ENCODE peak calls at places on chromosomes 5 and 9, in five cellular contexts. Z, Q, H, U and J are unnamed samples.

GRCh38 chr5:98424681-98425454 is 348.6 kb upstream of the RGMB start:
- DNase-seq in U (no peak), Z (no peak), H (no peak), Q (no peak), J (no peak)

GRCh38 chr5:62328772-62329491 is 22.9 kb downstream of the KIF2A start:
- DNase-seq in Q (peak; percentile 60), H (no peak), U (no peak), Z (no peak), J (no peak)

GRCh38 chr5:6261668-6262067 is 116.7 kb downstream of the MED10 start:
- DNase-seq in Q (no peak), U (no peak), H (peak; percentile 56), Z (no peak), J (no peak)

GRCh38 chr5:74145904-74146303 is 494.6 kb downstream of the ENC1 start:
- DNase-seq in H (no peak), U (no peak), Z (no peak), Q (no peak), J (no peak)

GRCh38 chr9:90825586-90825985 is 24.0 kb downstream of the SYK start:
- DNase-seq in U (no peak), Z (no peak), H (no peak), Q (no peak), J (no peak)

GRCh38 chr9:96719538-96720315 is 58.2 kb downstream of the ZNF510 start:
- DNase-seq in H (peak; percentile 46), Q (no peak), U (no peak), Z (no peak), J (no peak)

GRCh38 chr9:132946624-132947295 is 2.3 kb upstream of the TSC1 start:
- DNase-seq in Z (no peak), Q (no peak), U (no peak), H (peak; percentile 37), J (no peak)

GRCh38 chr5:32100903-32101302 is 73.2 kb downstream of the GOLPH3 start:
- DNase-seq in Z (no peak), Q (no peak), H (no peak), U (no peak), J (no peak)

GRCh38 chr5:137143244-137143605 is 355.9 kb downstream of the SPOCK1 start:
- DNase-seq in Q (no peak), U (no peak), Z (no peak), H (no peak), J (no peak)

GRCh38 chr5:154118832-154119442 is 71.6 kb upstream of the GALNT10 start:
- DNase-seq in H (peak; percentile 79), U (no peak), Q (no peak), Z (no peak), J (no peak)

GRCh38 chr5:139394654-139395566 is at the start of gene PROB1:
- DNase-seq in H (no peak), Q (no peak), U (no peak), Z (no peak), J (no peak)

GRCh38 chr5:176846335-176847140 is 36.2 kb downstream of the UNC5A start:
- DNase-seq in U (no peak), Z (no peak), Q (no peak), H (no peak), J (no peak)

GRCh38 chr5:5407924-5408323 is 14.6 kb upstream of the ICE1 start:
- DNase-seq in Q (no peak), H (no peak), U (no peak), Z (no peak), J (no peak)

GRCh38 chr5:161751265-161751664 is 65.7 kb downstream of the GABRA6 start:
- DNase-seq in H (no peak), Z (no peak), Q (no peak), U (no peak), J (no peak)

GRCh38 chr9:127447416-127448111 is 3.6 kb downstream of the RPL12 start:
- DNase-seq in Q (no peak), U (no peak), H (no peak), Z (no peak), J (peak; percentile 32)

GRCh38 chr9:87122947-87123685 is 175.8 kb upstream of the GAS1 start:
- DNase-seq in U (no peak), Z (no peak), Q (no peak), H (peak; percentile 82), J (no peak)

GRCh38 chr5:28542968-28543367 is 1504.6 kb upstream of the CDH9 start:
- DNase-seq in H (peak; percentile 86), Q (no peak), Z (no peak), U (no peak), J (no peak)

GRCh38 chr9:69097053-69097452 is 61.5 kb downstream of the FXN start:
- DNase-seq in H (peak; percentile 97), Z (no peak), U (no peak), Q (no peak), J (no peak)

GRCh38 chr9:26034776-26035175 is 356.5 kb upstream of the TUSC1 start:
- DNase-seq in H (no peak), Q (no peak), Z (no peak), U (no peak), J (no peak)

GRCh38 chr9:87556821-87557220 is 59.2 kb downstream of the DAPK1 start:
- DNase-seq in U (no peak), Z (no peak), H (no peak), Q (no peak), J (no peak)

GRCh38 chr9:110911659-110912473 is 126.4 kb downstream of the LPAR1 start:
- DNase-seq in U (no peak), H (peak; percentile 88), Z (no peak), Q (no peak), J (no peak)

GRCh38 chr9:110950041-110950645 is 88.1 kb downstream of the LPAR1 start:
- DNase-seq in Q (no peak), U (no peak), H (no peak), Z (no peak), J (no peak)

GRCh38 chr5:65776707-65777141 is 54.7 kb downstream of the NLN start:
- DNase-seq in Z (no peak), U (no peak), H (no peak), Q (no peak), J (no peak)

GRCh38 chr9:136695955-136696354 is 8.7 kb upstream of the AGPAT2 start:
- DNase-seq in Z (no peak), H (no peak), U (no peak), Q (no peak), J (no peak)

GRCh38 chr9:2018162-2018643 is 3.1 kb downstream of the SMARCA2 start:
- DNase-seq in Z (no peak), Q (no peak), H (peak; percentile 9), U (no peak), J (no peak)

GRCh38 chr5:116507051-116507537 is 67.5 kb downstream of the SEMA6A start:
- DNase-seq in H (no peak), Z (no peak), U (no peak), Q (no peak), J (peak; percentile 22)

GRCh38 chr9:96020822-96021615 is 145.5 kb downstream of the ERCC6L2 start:
- DNase-seq in Z (peak; percentile 68), Q (no peak), U (no peak), H (no peak), J (peak; percentile 53)

GRCh38 chr5:165405340-165405739 is 1899.9 kb downstream of the MAT2B start:
- DNase-seq in U (no peak), Q (no peak), Z (no peak), H (no peak), J (no peak)

GRCh38 chr9:73869261-73869660 is 627.9 kb upstream of the RORB start:
- DNase-seq in Q (no peak), H (peak; percentile 99), Z (no peak), U (no peak), J (no peak)

GRCh38 chr5:169647566-169647965 is 10.5 kb downstream of the DOCK2 start:
- DNase-seq in H (no peak), Z (no peak), U (no peak), Q (no peak), J (no peak)

GRCh38 chr5:95284512-95285405 is at the start of gene MCTP1:
- DNase-seq in Q (no peak), U (no peak), H (no peak), Z (no peak), J (peak; percentile 16)

GRCh38 chr9:130665431-130666392 is 1.3 kb downstream of the PRDM12 start:
- DNase-seq in Z (peak; percentile 24), Q (no peak), U (no peak), H (no peak), J (peak; percentile 7)